ENCODE peak calls at places on chromosomes 13 and 19, in ten cellular contexts. One of them, this sample, is unnamed. For H3K4me1, the result is how much of the 10 kb centered on the place peaks cover.

GRCh38 chr19:45842198-45842597 is 20.7 kb downstream of the SYMPK start:
- DNase-seq in cardiac muscle cell: no peak
- DNase-seq in breast epithelium: no peak
- DNase-seq in fibroblast of lung: no peak
- DNase-seq in PC-3: no peak
- DNase-seq in tibial artery: no peak
- DNase-seq in adrenal gland: no peak
- DNase-seq in ovary: no peak
- DNase-seq in OCI-LY7: no peak
- DNase-seq in heart left ventricle: no peak
- DNase-seq in this sample: no peak

GRCh38 chr19:1076951-1077350 is 10.0 kb downstream of the ARHGAP45 start:
- DNase-seq in tibial artery: peak
- DNase-seq in PC-3: peak
- DNase-seq in heart left ventricle: peak
- DNase-seq in fibroblast of lung: no peak
- DNase-seq in ovary: no peak
- DNase-seq in cardiac muscle cell: no peak
- DNase-seq in breast epithelium: no peak
- DNase-seq in adrenal gland: peak
- DNase-seq in OCI-LY7: peak
- DNase-seq in this sample: no peak

GRCh38 chr13:35765387-35765786 is 288.9 kb upstream of the MAB21L1 start:
- DNase-seq in cardiac muscle cell: no peak
- DNase-seq in adrenal gland: no peak
- DNase-seq in PC-3: no peak
- DNase-seq in fibroblast of lung: no peak
- DNase-seq in ovary: no peak
- DNase-seq in breast epithelium: no peak
- DNase-seq in heart left ventricle: no peak
- DNase-seq in OCI-LY7: no peak
- DNase-seq in tibial artery: no peak
- DNase-seq in this sample: no peak

GRCh38 chr13:74555291-74556001 is 421.2 kb upstream of the KLF12 start:
- DNase-seq in ovary: no peak
- DNase-seq in fibroblast of lung: no peak
- DNase-seq in heart left ventricle: no peak
- DNase-seq in PC-3: no peak
- DNase-seq in tibial artery: no peak
- DNase-seq in breast epithelium: no peak
- DNase-seq in cardiac muscle cell: no peak
- DNase-seq in OCI-LY7: peak
- DNase-seq in adrenal gland: no peak
- DNase-seq in this sample: no peak

GRCh38 chr13:31697290-31697689 is 42.0 kb upstream of the RXFP2 start:
- DNase-seq in ovary: no peak
- DNase-seq in adrenal gland: no peak
- DNase-seq in tibial artery: no peak
- DNase-seq in PC-3: no peak
- DNase-seq in fibroblast of lung: no peak
- DNase-seq in cardiac muscle cell: no peak
- DNase-seq in heart left ventricle: no peak
- DNase-seq in OCI-LY7: no peak
- DNase-seq in breast epithelium: no peak
- DNase-seq in this sample: no peak

GRCh38 chr13:112812306-112813034 is 122.6 kb downstream of the ATP11A start:
- DNase-seq in ovary: no peak
- DNase-seq in cardiac muscle cell: peak
- DNase-seq in OCI-LY7: no peak
- DNase-seq in heart left ventricle: no peak
- DNase-seq in adrenal gland: peak
- DNase-seq in breast epithelium: no peak
- DNase-seq in PC-3: no peak
- DNase-seq in fibroblast of lung: no peak
- DNase-seq in tibial artery: no peak
- DNase-seq in this sample: peak

GRCh38 chr13:106121173-106121754 is 414.2 kb downstream of the EFNB2 start:
- DNase-seq in adrenal gland: no peak
- DNase-seq in tibial artery: no peak
- DNase-seq in cardiac muscle cell: no peak
- DNase-seq in fibroblast of lung: no peak
- DNase-seq in PC-3: peak
- DNase-seq in OCI-LY7: no peak
- DNase-seq in breast epithelium: no peak
- DNase-seq in heart left ventricle: no peak
- DNase-seq in ovary: no peak
- DNase-seq in this sample: no peak

GRCh38 chr19:46404884-46405658 is 8.3 kb downstream of the CCDC8 start:
- DNase-seq in OCI-LY7: peak
- DNase-seq in fibroblast of lung: peak
- DNase-seq in PC-3: peak
- DNase-seq in heart left ventricle: no peak
- DNase-seq in breast epithelium: no peak
- DNase-seq in cardiac muscle cell: peak
- DNase-seq in tibial artery: no peak
- DNase-seq in ovary: peak
- DNase-seq in adrenal gland: no peak
- DNase-seq in this sample: no peak

GRCh38 chr19:12994701-12995595 is at the start of gene NFIX:
- DNase-seq in ovary: peak
- DNase-seq in OCI-LY7: peak
- DNase-seq in heart left ventricle: peak
- DNase-seq in PC-3: peak
- DNase-seq in breast epithelium: peak
- DNase-seq in tibial artery: peak
- DNase-seq in cardiac muscle cell: peak
- DNase-seq in adrenal gland: peak
- DNase-seq in fibroblast of lung: peak
- DNase-seq in this sample: no peak

GRCh38 chr13:49272296-49272695 is 24.6 kb downstream of the CDADC1 start:
- DNase-seq in adrenal gland: no peak
- DNase-seq in fibroblast of lung: no peak
- DNase-seq in tibial artery: no peak
- DNase-seq in cardiac muscle cell: no peak
- DNase-seq in OCI-LY7: no peak
- DNase-seq in breast epithelium: no peak
- DNase-seq in heart left ventricle: no peak
- DNase-seq in ovary: no peak
- DNase-seq in PC-3: no peak
- DNase-seq in this sample: no peak

GRCh38 chr19:5130371-5131030 is 161.6 kb downstream of the KDM4B start:
- DNase-seq in adrenal gland: no peak
- DNase-seq in heart left ventricle: no peak
- DNase-seq in OCI-LY7: peak
- DNase-seq in fibroblast of lung: no peak
- DNase-seq in tibial artery: no peak
- DNase-seq in breast epithelium: no peak
- DNase-seq in cardiac muscle cell: no peak
- DNase-seq in PC-3: no peak
- DNase-seq in ovary: no peak
- DNase-seq in this sample: no peak

GRCh38 chr13:96967248-96967745 is 27.0 kb downstream of the OXGR1 start:
- DNase-seq in cardiac muscle cell: no peak
- DNase-seq in tibial artery: no peak
- DNase-seq in adrenal gland: no peak
- DNase-seq in fibroblast of lung: no peak
- DNase-seq in OCI-LY7: peak
- DNase-seq in PC-3: peak
- DNase-seq in breast epithelium: no peak
- DNase-seq in heart left ventricle: no peak
- DNase-seq in ovary: no peak
- DNase-seq in this sample: no peak

GRCh38 chr13:55999709-56000108 is 1141.0 kb upstream of the PRR20A start:
- DNase-seq in OCI-LY7: no peak
- DNase-seq in PC-3: no peak
- DNase-seq in cardiac muscle cell: no peak
- DNase-seq in heart left ventricle: no peak
- DNase-seq in tibial artery: no peak
- DNase-seq in fibroblast of lung: no peak
- DNase-seq in breast epithelium: no peak
- DNase-seq in ovary: no peak
- DNase-seq in adrenal gland: no peak
- DNase-seq in this sample: no peak

GRCh38 chr13:73198888-73199497 is 140.2 kb downstream of the KLF5 start:
- DNase-seq in OCI-LY7: no peak
- DNase-seq in cardiac muscle cell: no peak
- DNase-seq in adrenal gland: no peak
- DNase-seq in heart left ventricle: no peak
- DNase-seq in PC-3: no peak
- DNase-seq in fibroblast of lung: no peak
- DNase-seq in tibial artery: no peak
- DNase-seq in breast epithelium: no peak
- DNase-seq in ovary: no peak
- DNase-seq in this sample: no peak

GRCh38 chr13:44174769-44175425 is 198.7 kb upstream of the SERP2 start:
- DNase-seq in fibroblast of lung: peak
- DNase-seq in adrenal gland: no peak
- DNase-seq in OCI-LY7: no peak
- DNase-seq in heart left ventricle: no peak
- DNase-seq in ovary: peak
- DNase-seq in tibial artery: no peak
- DNase-seq in breast epithelium: no peak
- DNase-seq in PC-3: no peak
- DNase-seq in cardiac muscle cell: peak
- DNase-seq in this sample: no peak

DNA sequence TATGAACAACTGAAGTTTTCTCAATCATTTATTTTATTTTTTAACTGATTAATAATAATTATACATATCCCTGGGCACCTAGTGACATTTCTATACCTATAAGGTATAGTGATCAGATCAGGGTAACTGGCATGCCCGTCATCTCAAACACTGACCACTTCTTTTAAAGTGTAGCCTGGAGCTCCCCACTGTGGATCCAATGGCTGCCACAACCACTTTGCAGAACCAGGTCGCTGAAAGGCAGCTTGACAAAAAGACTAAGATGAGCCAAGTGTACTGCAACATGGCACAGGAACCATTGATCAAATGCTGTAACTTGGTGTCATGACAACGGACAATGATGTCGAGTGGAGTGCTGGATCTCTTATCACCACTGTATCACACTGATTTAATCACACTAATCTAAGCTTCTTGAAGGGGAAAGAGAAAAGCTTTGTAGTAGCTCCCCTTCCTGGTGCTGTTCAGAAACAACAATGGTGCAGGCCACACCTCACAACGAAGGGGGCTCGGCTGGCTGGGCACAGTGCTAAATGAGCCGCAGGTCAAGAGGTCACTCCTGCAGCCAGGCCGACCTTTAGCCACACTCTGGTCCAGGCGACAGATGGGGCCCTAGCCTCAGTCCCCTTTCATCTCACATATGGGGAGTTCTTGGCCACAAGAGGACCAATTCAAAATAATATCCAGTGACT is 2.3 kb upstream of the TNFRSF19 start:
- DNase-seq in cardiac muscle cell: peak
- DNase-seq in adrenal gland: no peak
- DNase-seq in PC-3: peak
- DNase-seq in ovary: no peak
- DNase-seq in tibial artery: no peak
- DNase-seq in fibroblast of lung: no peak
- DNase-seq in OCI-LY7: no peak
- DNase-seq in heart left ventricle: no peak
- DNase-seq in breast epithelium: no peak
- DNase-seq in this sample: no peak
- TF ChIP-seq CTCF in cardiac muscle cell: no peak
- TF ChIP-seq CTCF in adrenal gland: no peak
- TF ChIP-seq CTCF in PC-3: peak
- TF ChIP-seq CTCF in ovary: no peak
- TF ChIP-seq CTCF in tibial artery: no peak
- TF ChIP-seq CTCF in fibroblast of lung: no peak
- TF ChIP-seq CTCF in OCI-LY7: no peak
- TF ChIP-seq CTCF in heart left ventricle: peak
- TF ChIP-seq CTCF in breast epithelium: no peak
- TF ChIP-seq CTCF in this sample: no peak

DNA sequence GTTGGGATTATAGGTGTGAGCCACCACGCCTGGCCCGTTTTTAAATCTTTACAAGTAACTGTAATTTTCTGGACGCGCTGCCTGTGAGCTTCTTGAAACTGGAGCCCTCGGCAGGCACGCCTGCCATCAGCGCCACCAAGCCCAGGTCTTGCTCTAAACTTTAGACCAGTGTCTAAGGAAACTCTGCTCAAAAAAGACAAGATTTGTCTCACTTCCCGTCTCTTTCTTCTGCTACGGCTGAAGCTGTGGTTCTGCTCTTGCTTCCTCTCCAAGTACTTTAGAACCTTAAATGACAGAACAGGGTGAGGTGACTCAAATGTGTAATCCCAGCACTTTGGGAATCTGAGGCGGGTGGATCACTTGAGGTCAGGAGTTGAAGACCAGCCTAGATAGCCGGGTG is 24.9 kb downstream of the RCN3 start:
- DNase-seq in cardiac muscle cell: no peak
- DNase-seq in breast epithelium: no peak
- DNase-seq in adrenal gland: no peak
- DNase-seq in fibroblast of lung: no peak
- DNase-seq in tibial artery: no peak
- DNase-seq in OCI-LY7: no peak
- DNase-seq in heart left ventricle: no peak
- DNase-seq in PC-3: no peak
- DNase-seq in ovary: no peak
- DNase-seq in this sample: no peak
- H3K4me1 ChIP-seq in cardiac muscle cell: under half
- H3K4me1 ChIP-seq in breast epithelium: under half
- H3K4me1 ChIP-seq in adrenal gland: under half
- H3K4me1 ChIP-seq in fibroblast of lung: under half
- H3K4me1 ChIP-seq in tibial artery: under half
- H3K4me1 ChIP-seq in OCI-LY7: under half
- H3K4me1 ChIP-seq in heart left ventricle: under half
- H3K4me1 ChIP-seq in PC-3: under half
- H3K4me1 ChIP-seq in ovary: under half
- H3K4me1 ChIP-seq in this sample: under half

GRCh38 chr13:30256713-30257432 is 50.5 kb downstream of the KATNAL1 start:
- DNase-seq in cardiac muscle cell: peak
- DNase-seq in breast epithelium: no peak
- DNase-seq in fibroblast of lung: peak
- DNase-seq in tibial artery: no peak
- DNase-seq in OCI-LY7: peak
- DNase-seq in ovary: no peak
- DNase-seq in heart left ventricle: no peak
- DNase-seq in PC-3: no peak
- DNase-seq in adrenal gland: no peak
- DNase-seq in this sample: no peak
- H3K4me3 ChIP-seq in cardiac muscle cell: no peak
- H3K4me3 ChIP-seq in breast epithelium: no peak
- H3K4me3 ChIP-seq in fibroblast of lung: no peak
- H3K4me3 ChIP-seq in tibial artery: no peak
- H3K4me3 ChIP-seq in OCI-LY7: peak
- H3K4me3 ChIP-seq in ovary: no peak
- H3K4me3 ChIP-seq in heart left ventricle: no peak
- H3K4me3 ChIP-seq in PC-3: no peak
- H3K4me3 ChIP-seq in adrenal gland: no peak
- H3K4me3 ChIP-seq in this sample: no peak

GRCh38 chr13:85261757-85262346 is 537.4 kb downstream of the SLITRK6 start:
- DNase-seq in breast epithelium: no peak
- DNase-seq in OCI-LY7: peak
- DNase-seq in ovary: no peak
- DNase-seq in PC-3: peak
- DNase-seq in cardiac muscle cell: peak
- DNase-seq in heart left ventricle: no peak
- DNase-seq in tibial artery: no peak
- DNase-seq in fibroblast of lung: peak
- DNase-seq in adrenal gland: no peak
- DNase-seq in this sample: no peak
- TF ChIP-seq CTCF in breast epithelium: no peak
- TF ChIP-seq CTCF in OCI-LY7: peak
- TF ChIP-seq CTCF in ovary: no peak
- TF ChIP-seq CTCF in PC-3: peak
- TF ChIP-seq CTCF in cardiac muscle cell: peak
- TF ChIP-seq CTCF in heart left ventricle: no peak
- TF ChIP-seq CTCF in tibial artery: no peak
- TF ChIP-seq CTCF in fibroblast of lung: peak
- TF ChIP-seq CTCF in adrenal gland: peak
- TF ChIP-seq CTCF in this sample: no peak

GRCh38 chr13:51808811-51809210 is 4.8 kb upstream of the DHRS12 start:
- DNase-seq in ovary: no peak
- DNase-seq in breast epithelium: no peak
- DNase-seq in PC-3: no peak
- DNase-seq in cardiac muscle cell: no peak
- DNase-seq in fibroblast of lung: no peak
- DNase-seq in adrenal gland: no peak
- DNase-seq in OCI-LY7: no peak
- DNase-seq in heart left ventricle: no peak
- DNase-seq in tibial artery: no peak
- DNase-seq in this sample: no peak
- H3K4me1 ChIP-seq in ovary: under half
- H3K4me1 ChIP-seq in breast epithelium: under half
- H3K4me1 ChIP-seq in PC-3: under half
- H3K4me1 ChIP-seq in cardiac muscle cell: under half
- H3K4me1 ChIP-seq in fibroblast of lung: under half
- H3K4me1 ChIP-seq in adrenal gland: under half
- H3K4me1 ChIP-seq in OCI-LY7: half or more
- H3K4me1 ChIP-seq in heart left ventricle: under half
- H3K4me1 ChIP-seq in tibial artery: under half
- H3K4me1 ChIP-seq in this sample: under half

This sample was measured in right atrium auricular region.